ENCODE peak calls at places on chromosomes 2 and 18, in four cellular contexts. E is IMR-90, Y is mesendoderm, F is H1. I is an unnamed sample.

GRCh38 chr18:702957-703659 is 9.3 kb downstream of the ENOSF1 start:
- DNase-seq in F (no peak), Y (no peak), E (peak), I (no peak)

GRCh38 chr2:42048318-42049251 is 764 bp downstream of the PKDCC start:
- DNase-seq in Y (peak), F (no peak), E (peak), I (peak)

GRCh38 chr18:78549971-78550370 is 429.6 kb upstream of the SALL3 start:
- DNase-seq in F (no peak), Y (no peak), E (no peak), I (no peak)

GRCh38 chr18:39752351-39752750 is 2186.8 kb upstream of the CELF4 start:
- DNase-seq in Y (no peak), E (no peak), F (no peak), I (no peak)

GRCh38 chr2:241035818-241036396 is 37.5 kb downstream of the SNED1 start:
- DNase-seq in E (no peak), F (no peak), Y (no peak), I (peak)

GRCh38 chr2:152449578-152449977 is 114.6 kb downstream of the FMNL2 start:
- DNase-seq in Y (no peak), E (no peak), F (no peak), I (no peak)

GRCh38 chr2:85414761-85415498 is 3.6 kb upstream of the SH2D6 start:
- DNase-seq in Y (no peak), F (no peak), E (no peak), I (no peak)

GRCh38 chr2:37282746-37283145 is 41.9 kb downstream of the PRKD3 start:
- DNase-seq in Y (no peak), E (peak), F (no peak), I (no peak)

GRCh38 chr2:58063641-58064040 is 17.0 kb downstream of the VRK2 start:
- DNase-seq in E (peak), Y (no peak), F (no peak), I (no peak)

GRCh38 chr2:236176417-236176816 is 8.2 kb upstream of the GBX2 start:
- DNase-seq in E (peak), Y (peak), F (no peak), I (no peak)

GRCh38 chr18:22254088-22254487 is 84.7 kb downstream of the GATA6 start:
- DNase-seq in Y (no peak), F (no peak), E (no peak), I (no peak)

GRCh38 chr2:174602741-174603140 is 5.1 kb upstream of the WIPF1 start:
- DNase-seq in E (no peak), F (no peak), Y (no peak), I (no peak)

GRCh38 chr2:208867374-208867773 is 460.8 kb downstream of the PTH2R start:
- DNase-seq in F (no peak), Y (no peak), E (no peak), I (no peak)

GRCh38 chr2:100703213-100703612 is 116.7 kb upstream of the NPAS2 start:
- DNase-seq in E (no peak), F (no peak), Y (no peak), I (no peak)

GRCh38 chr2:66862871-66863650 is 428.1 kb downstream of the MEIS1 start:
- DNase-seq in E (peak), F (no peak), Y (no peak), I (no peak)

GRCh38 chr2:8028981-8029380 is 652.9 kb upstream of the ID2 start:
- DNase-seq in E (no peak), Y (no peak), F (no peak), I (no peak)

GRCh38 chr2:182694189-182694588 is 21.9 kb upstream of the DNAJC10 start:
- DNase-seq in E (no peak), F (no peak), Y (no peak), I (no peak)

GRCh38 chr2:188485496-188485895 is 193.8 kb downstream of the GULP1 start:
- DNase-seq in E (peak), Y (no peak), F (no peak), I (no peak)

GRCh38 chr2:134882773-134883172 is 35.8 kb upstream of the CCNT2 start:
- DNase-seq in F (no peak), E (no peak), Y (no peak), I (no peak)

GRCh38 chr18:53375641-53376040 is 848.8 kb downstream of the MBD2 start:
- DNase-seq in E (no peak), Y (peak), F (no peak), I (no peak)

GRCh38 chr2:234620018-234620417 is 123.1 kb upstream of the ARL4C start:
- DNase-seq in Y (no peak), E (no peak), F (no peak), I (no peak)

GRCh38 chr2:218992703-218993344 is 398 bp downstream of the CRYBA2 start:
- DNase-seq in F (no peak), Y (peak), E (no peak), I (peak)

GRCh38 chr2:187470698-187471097 is 22.6 kb upstream of the CALCRL start:
- DNase-seq in Y (no peak), F (no peak), E (no peak), I (no peak)

GRCh38 chr2:151302879-151303278 is 13.4 kb upstream of the NMI start:
- DNase-seq in E (peak), Y (no peak), F (no peak), I (no peak)

GRCh38 chr2:8214221-8214620 is 467.6 kb upstream of the ID2 start:
- DNase-seq in Y (no peak), F (no peak), E (peak), I (no peak)

GRCh38 chr2:88959480-88960204 is 268.2 kb downstream of the RPIA start:
- DNase-seq in Y (no peak), F (no peak), E (peak), I (no peak)

GRCh38 chr2:120434487-120434886 is 88.6 kb downstream of the INHBB start:
- DNase-seq in Y (no peak), F (no peak), E (no peak), I (peak)

GRCh38 chr2:11785611-11785940 is 39.1 kb downstream of the LPIN1 start:
- DNase-seq in Y (no peak), F (no peak), E (no peak), I (no peak)

GRCh38 chr2:19600506-19600905 is 242.1 kb upstream of the OSR1 start:
- DNase-seq in F (no peak), Y (no peak), E (no peak), I (no peak)

GRCh38 chr2:186820303-186820702 is 28.7 kb downstream of the ZSWIM2 start:
- DNase-seq in E (peak), Y (no peak), F (no peak), I (no peak)

GRCh38 chr2:98915751-98916358 is 20.2 kb downstream of the CRACDL start:
- DNase-seq in E (peak), F (no peak), Y (no peak), I (no peak)

GRCh38 chr18:62329676-62330454 is 4.8 kb downstream of the TNFRSF11A start:
- DNase-seq in Y (peak), F (no peak), E (peak), I (no peak)

GRCh38 chr2:215828528-215829184 is 184.7 kb downstream of the MREG start:
- DNase-seq in E (peak), Y (peak), F (peak), I (peak)

GRCh38 chr2:10220045-10220444 is 82.7 kb upstream of the HPCAL1 start:
- DNase-seq in Y (no peak), E (no peak), F (no peak), I (no peak)

GRCh38 chr2:17813015-17813741 is 3.1 kb upstream of the MSGN1 start:
- DNase-seq in F (no peak), Y (no peak), E (peak), I (no peak)

GRCh38 chr18:69755041-69755440 is 192.6 kb downstream of the CD226 start:
- DNase-seq in F (no peak), Y (no peak), E (no peak), I (no peak)

DNA sequence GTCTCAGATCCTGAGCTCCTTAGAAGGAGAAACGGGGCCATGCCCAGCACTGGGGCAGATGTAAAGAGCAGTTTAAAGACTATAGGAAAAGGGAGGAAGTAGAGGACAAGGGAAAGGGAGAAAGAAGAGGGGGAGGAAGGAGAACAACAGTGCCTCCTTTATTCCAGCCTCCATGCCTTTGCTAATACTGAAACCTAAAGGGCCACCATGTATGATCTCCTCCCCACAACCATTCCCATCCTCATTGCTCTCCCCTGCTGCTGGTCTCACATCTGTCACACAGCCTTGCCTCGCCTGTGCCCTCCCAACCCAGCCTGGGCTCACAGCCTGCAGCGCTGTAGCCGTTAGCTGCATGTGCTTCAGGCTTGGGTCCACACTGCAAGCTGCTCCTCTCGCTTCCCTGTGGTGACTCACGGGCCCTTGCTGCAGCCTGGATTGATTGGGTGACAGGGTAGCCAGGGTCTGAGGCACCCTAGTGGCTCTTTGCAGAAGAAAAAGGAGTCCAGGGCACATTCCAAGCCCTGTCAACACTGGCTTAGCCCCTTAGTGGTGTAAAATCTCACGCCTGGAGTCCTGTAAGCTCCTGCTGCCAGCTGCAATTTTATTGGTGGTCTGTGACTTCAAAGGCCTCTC is 281.9 kb downstream of the SRBD1 start:
- DNase-seq in F (no peak), E (peak), Y (peak), I (peak)
- H4K5ac ChIP-seq in F (no peak), E (no peak), Y (no peak), I (no peak)

GRCh38 chr2:106065983-106066826 is 127.9 kb downstream of the UXS1 start:
- DNase-seq in Y (peak), F (no peak), E (no peak), I (peak)
- H3K4me2 ChIP-seq in Y (peak), F (peak), E (no peak), I (peak)

DNA sequence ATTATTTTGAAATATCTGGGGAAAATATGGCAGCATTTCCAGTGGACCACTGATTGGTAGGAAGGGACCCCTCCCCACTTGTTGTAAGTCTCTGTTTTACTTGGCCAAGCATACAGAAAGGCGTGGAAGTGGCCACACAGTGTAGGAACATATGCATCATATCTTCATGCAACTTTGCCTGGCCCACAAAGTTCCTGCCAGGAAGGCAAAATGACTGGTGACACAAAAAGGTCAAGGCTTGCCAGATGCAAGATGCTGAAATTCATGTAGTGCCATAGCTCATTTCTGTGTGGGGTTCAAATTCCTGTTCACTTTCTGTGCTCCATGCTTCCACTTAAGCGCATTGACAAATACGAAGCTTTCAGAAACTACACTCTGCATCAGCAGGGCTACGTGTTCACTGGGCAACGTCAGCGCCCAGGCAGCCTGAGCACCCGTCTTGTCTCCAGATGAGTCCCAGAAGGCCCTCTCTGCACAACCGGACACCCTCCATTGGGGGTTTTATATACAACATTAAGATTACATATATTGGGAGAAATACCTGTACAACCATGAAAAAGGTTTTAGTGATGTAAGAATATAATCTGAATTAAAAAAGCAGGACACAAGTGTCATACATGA is 3.6 kb downstream of the DYNC2LI1 start:
- DNase-seq in Y (no peak), E (no peak), F (no peak), I (no peak)
- H4K5ac ChIP-seq in Y (no peak), E (no peak), F (no peak), I (no peak)

DNA sequence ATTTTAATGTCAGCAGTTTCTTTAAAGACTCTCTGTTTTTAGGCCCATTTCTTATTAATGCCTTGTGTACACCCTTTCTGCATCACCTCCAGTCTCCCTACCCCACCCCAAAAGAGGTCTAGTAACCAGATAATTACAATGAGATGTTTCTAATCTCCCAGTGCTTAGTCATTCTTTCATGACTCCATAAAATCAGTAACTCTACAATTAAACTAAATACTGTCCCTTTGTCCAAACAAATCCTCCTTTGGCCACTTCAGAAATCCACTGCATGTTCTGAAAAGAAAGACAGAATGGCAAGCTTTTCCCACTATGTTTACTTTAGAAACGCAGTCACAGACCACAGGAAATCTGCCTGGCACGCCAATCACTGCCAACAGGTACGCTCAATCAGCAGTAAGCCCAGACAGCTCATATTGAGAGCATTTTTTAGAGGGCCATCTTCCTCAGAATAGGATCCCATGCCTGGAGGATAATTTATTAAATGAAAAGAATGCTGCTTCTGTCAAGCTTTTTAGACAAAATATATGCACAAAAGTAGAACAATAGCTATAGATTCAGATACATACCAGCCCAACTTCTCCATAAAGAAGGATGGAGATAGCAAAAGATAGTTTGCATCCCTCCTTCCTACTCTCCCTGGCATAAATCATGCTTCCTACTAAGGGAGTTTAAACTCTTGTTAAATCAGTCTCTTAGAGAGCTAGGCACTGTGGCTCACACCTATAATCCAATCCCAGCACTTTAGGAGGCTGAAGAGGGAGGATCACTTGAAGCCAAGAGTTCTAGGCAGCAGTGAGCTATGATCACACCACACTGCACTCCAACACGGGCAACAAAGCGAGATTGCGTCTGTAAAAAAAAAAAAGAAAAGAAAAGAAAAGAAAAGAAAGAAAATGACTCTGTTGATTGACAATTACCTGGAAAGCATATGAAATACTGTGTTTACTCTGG is 14.6 kb downstream of the CLASP1 start:
- DNase-seq in Y (no peak), F (no peak), E (peak), I (no peak)
- H3K4me2 ChIP-seq in Y (no peak), F (no peak), E (peak), I (no peak)

GRCh38 chr2:217876253-217876570 is 126.6 kb downstream of the TNS1 start:
- DNase-seq in E (no peak), F (no peak), Y (no peak), I (no peak)
- H4K5ac ChIP-seq in E (no peak), F (no peak), Y (no peak), I (no peak)

I was measured in H9.